ENCODE peak calls at places on chromosomes 12 and 14, in seven cellular contexts. One of them, this sample, is unnamed.

GRCh38 chr14:101004176-101004575 is 100.7 kb upstream of the RTL1 start:
- DNase-seq in HCT116: no peak
- DNase-seq in K562: no peak
- DNase-seq in A549: no peak
- DNase-seq in H1: no peak
- DNase-seq in HepG2: no peak
- DNase-seq in GM12878: no peak
- DNase-seq in this sample: no peak

GRCh38 chr12:7072024-7072423 is 11.5 kb downstream of the C1S start:
- DNase-seq in HCT116: no peak
- DNase-seq in K562: no peak
- DNase-seq in A549: no peak
- DNase-seq in H1: no peak
- DNase-seq in HepG2: peak; percentile 56
- DNase-seq in GM12878: no peak
- DNase-seq in this sample: no peak

GRCh38 chr12:39824505-39825198 is 205.0 kb upstream of the ABCD2 start:
- DNase-seq in HCT116: no peak
- DNase-seq in K562: no peak
- DNase-seq in A549: no peak
- DNase-seq in H1: no peak
- DNase-seq in HepG2: peak; percentile 6
- DNase-seq in GM12878: no peak
- DNase-seq in this sample: no peak

GRCh38 chr12:55717397-55718007 is 1.7 kb downstream of the BLOC1S1 start:
- DNase-seq in HCT116: no peak
- DNase-seq in K562: no peak
- DNase-seq in A549: no peak
- DNase-seq in H1: no peak
- DNase-seq in HepG2: no peak
- DNase-seq in GM12878: no peak
- DNase-seq in this sample: peak; percentile 51

GRCh38 chr14:85634205-85634604 is 104.3 kb downstream of the FLRT2 start:
- DNase-seq in HCT116: no peak
- DNase-seq in K562: no peak
- DNase-seq in A549: no peak
- DNase-seq in H1: no peak
- DNase-seq in HepG2: no peak
- DNase-seq in GM12878: no peak
- DNase-seq in this sample: peak; percentile 9

GRCh38 chr12:5780536-5780935 is 164.5 kb downstream of the ANO2 start:
- DNase-seq in HCT116: no peak
- DNase-seq in K562: no peak
- DNase-seq in A549: no peak
- DNase-seq in H1: peak; percentile 10
- DNase-seq in HepG2: no peak
- DNase-seq in GM12878: no peak
- DNase-seq in this sample: no peak

GRCh38 chr12:89069431-89069830 is 282.9 kb downstream of the DUSP6 start:
- DNase-seq in HCT116: no peak
- DNase-seq in K562: no peak
- DNase-seq in A549: no peak
- DNase-seq in H1: no peak
- DNase-seq in HepG2: no peak
- DNase-seq in GM12878: no peak
- DNase-seq in this sample: no peak

GRCh38 chr12:11807453-11807852 is 158.0 kb downstream of the ETV6 start:
- DNase-seq in HCT116: no peak
- DNase-seq in K562: no peak
- DNase-seq in A549: no peak
- DNase-seq in H1: no peak
- DNase-seq in HepG2: no peak
- DNase-seq in GM12878: no peak
- DNase-seq in this sample: no peak

GRCh38 chr12:115437061-115437567 is 753.1 kb upstream of the TBX3 start:
- DNase-seq in HCT116: no peak
- DNase-seq in K562: no peak
- DNase-seq in A549: no peak
- DNase-seq in H1: no peak
- DNase-seq in HepG2: peak; percentile 80
- DNase-seq in GM12878: no peak
- DNase-seq in this sample: no peak

GRCh38 chr12:49956663-49957569 is 4.8 kb upstream of the AQP5 start:
- DNase-seq in HCT116: no peak
- DNase-seq in K562: no peak
- DNase-seq in A549: no peak
- DNase-seq in H1: no peak
- DNase-seq in HepG2: no peak
- DNase-seq in GM12878: no peak
- DNase-seq in this sample: no peak

GRCh38 chr14:93044116-93044515 is 71.6 kb downstream of the ITPK1 start:
- DNase-seq in HCT116: peak; percentile 15
- DNase-seq in K562: no peak
- DNase-seq in A549: peak; percentile 36
- DNase-seq in H1: no peak
- DNase-seq in HepG2: no peak
- DNase-seq in GM12878: no peak
- DNase-seq in this sample: no peak

GRCh38 chr12:131327521-131328488 is 374.1 kb downstream of the ADGRD1 start:
- DNase-seq in HCT116: no peak
- DNase-seq in K562: no peak
- DNase-seq in A549: peak; percentile 18
- DNase-seq in H1: peak; percentile 45
- DNase-seq in HepG2: no peak
- DNase-seq in GM12878: no peak
- DNase-seq in this sample: peak; percentile 96

GRCh38 chr14:34629657-34630529 is at the start of gene SNX6:
- DNase-seq in HCT116: peak; percentile 35
- DNase-seq in K562: peak; percentile 95
- DNase-seq in A549: peak; percentile 78
- DNase-seq in H1: peak; percentile 84
- DNase-seq in HepG2: peak; percentile 78
- DNase-seq in GM12878: no peak
- DNase-seq in this sample: peak; percentile 80

GRCh38 chr14:46322730-46323425 is 328.7 kb downstream of the RPL10L start:
- DNase-seq in HCT116: no peak
- DNase-seq in K562: no peak
- DNase-seq in A549: no peak
- DNase-seq in H1: no peak
- DNase-seq in HepG2: no peak
- DNase-seq in GM12878: no peak
- DNase-seq in this sample: no peak

GRCh38 chr12:84644936-84645335 is 267.7 kb downstream of the SLC6A15 start:
- DNase-seq in HCT116: no peak
- DNase-seq in K562: no peak
- DNase-seq in A549: no peak
- DNase-seq in H1: no peak
- DNase-seq in HepG2: no peak
- DNase-seq in GM12878: no peak
- DNase-seq in this sample: no peak

GRCh38 chr14:103385994-103386491 is 828 bp downstream of the MARK3 start:
- DNase-seq in HCT116: no peak
- DNase-seq in K562: no peak
- DNase-seq in A549: no peak
- DNase-seq in H1: no peak
- DNase-seq in HepG2: no peak
- DNase-seq in GM12878: no peak
- DNase-seq in this sample: peak; percentile 62

DNA sequence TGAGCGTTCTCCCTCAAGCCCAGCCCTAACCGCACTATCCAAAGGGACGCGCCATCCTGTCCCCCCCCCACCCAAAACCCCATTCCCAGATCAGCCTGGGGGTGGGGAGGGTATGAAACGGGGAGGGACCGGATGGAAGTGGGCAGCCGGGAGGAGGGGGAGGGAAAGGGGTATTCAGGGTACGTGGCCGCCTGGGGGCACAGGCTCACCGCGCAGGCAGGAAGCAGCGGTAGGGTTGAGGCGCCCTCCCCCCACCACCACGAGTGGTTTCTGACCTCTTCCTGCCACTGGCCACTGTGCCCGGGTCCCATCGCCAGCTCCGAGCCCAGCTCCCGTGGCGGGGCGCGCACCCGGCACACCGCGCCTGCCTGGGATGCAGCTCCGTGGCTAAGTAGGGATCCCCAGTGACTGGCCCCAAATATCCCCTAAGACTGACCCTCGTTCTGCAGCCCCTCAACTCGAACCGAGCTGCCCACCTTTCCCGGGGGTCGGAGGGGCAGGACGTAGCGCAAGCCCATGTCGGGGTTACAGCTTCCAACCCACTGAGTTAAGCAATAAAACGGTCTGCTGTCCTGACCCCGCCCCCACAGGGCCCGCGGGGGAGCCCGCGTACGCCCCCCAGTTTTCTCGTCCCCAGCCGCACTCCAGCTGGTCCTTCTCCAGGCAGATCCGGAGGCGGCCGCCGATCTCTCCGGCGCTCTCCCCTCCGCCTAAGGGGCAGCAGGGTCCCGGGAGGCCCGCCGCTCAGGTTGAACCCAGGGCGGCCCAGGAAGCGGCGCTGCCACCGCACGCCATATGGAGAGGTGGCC is 1.2 kb downstream of the ACTN1 start:
- DNase-seq in HCT116: no peak
- DNase-seq in K562: peak; percentile 57
- DNase-seq in A549: peak; percentile 78
- DNase-seq in H1: peak; percentile 76
- DNase-seq in HepG2: no peak
- DNase-seq in GM12878: no peak
- DNase-seq in this sample: peak; percentile 94
- TF ChIP-seq POLR2A in HCT116: no peak
- TF ChIP-seq POLR2A in K562: no peak
- TF ChIP-seq POLR2A in A549: peak; percentile 54
- TF ChIP-seq POLR2A in H1: no peak
- TF ChIP-seq POLR2A in HepG2: peak; percentile 89
- TF ChIP-seq POLR2A in GM12878: peak; percentile 23
- TF ChIP-seq POLR2A in this sample: peak; percentile 65

GRCh38 chr12:53048033-53048779 is 1.7 kb upstream of the TNS2 start:
- DNase-seq in HCT116: no peak
- DNase-seq in K562: no peak
- DNase-seq in A549: peak; percentile 84
- DNase-seq in H1: no peak
- DNase-seq in HepG2: peak; percentile 68
- DNase-seq in GM12878: no peak
- DNase-seq in this sample: no peak

GRCh38 chr12:53050426-53051057 is 677 bp downstream of the TNS2 start:
- DNase-seq in HCT116: no peak
- DNase-seq in K562: no peak
- DNase-seq in A549: no peak
- DNase-seq in H1: no peak
- DNase-seq in HepG2: no peak
- DNase-seq in GM12878: no peak
- DNase-seq in this sample: no peak

GRCh38 chr12:53049582-53050318 is at the start of gene TNS2:
- DNase-seq in HCT116: no peak
- DNase-seq in K562: peak; percentile 55
- DNase-seq in A549: peak; percentile 68
- DNase-seq in H1: peak; percentile 70
- DNase-seq in HepG2: peak; percentile 72
- DNase-seq in GM12878: no peak
- DNase-seq in this sample: no peak

GRCh38 chr12:53047221-53048032 is 2.4 kb upstream of the TNS2 start:
- DNase-seq in HCT116: no peak
- DNase-seq in K562: peak; percentile 94
- DNase-seq in A549: peak; percentile 83
- DNase-seq in H1: peak; percentile 83
- DNase-seq in HepG2: peak; percentile 44
- DNase-seq in GM12878: no peak
- DNase-seq in this sample: peak; percentile 66

DNA sequence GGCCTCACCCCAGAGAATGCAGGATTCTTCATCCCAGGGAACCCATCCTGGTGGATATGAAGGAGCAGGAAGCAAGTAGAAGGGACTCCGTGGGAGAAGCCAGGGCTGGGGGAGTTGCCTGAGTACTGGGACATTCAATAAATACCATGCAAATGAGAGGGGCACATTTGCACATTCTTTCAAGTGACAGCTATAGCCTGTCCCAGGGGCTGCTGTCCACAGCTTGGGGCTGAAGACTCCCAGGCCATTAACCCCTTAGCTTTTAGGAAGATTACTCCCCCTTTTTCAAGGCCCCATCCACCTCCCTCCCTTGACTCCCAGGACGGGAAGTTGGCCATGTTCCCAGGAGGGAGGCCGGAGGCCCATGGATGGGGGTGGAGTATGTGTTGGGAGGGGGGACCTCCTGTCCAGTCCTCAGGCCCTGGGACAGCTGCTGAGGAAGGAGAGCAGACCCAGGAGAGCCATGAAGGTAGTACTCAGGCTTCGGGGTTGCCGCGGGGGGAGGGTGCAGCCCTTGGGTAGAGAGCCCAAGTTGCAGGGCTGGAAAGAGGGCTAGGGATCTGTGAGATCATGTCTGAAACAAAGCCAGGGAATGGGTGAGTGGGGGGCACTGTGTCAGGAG is 974 bp upstream of the TNS2 start:
- DNase-seq in HCT116: no peak
- DNase-seq in K562: peak; percentile 38
- DNase-seq in A549: peak; percentile 49
- DNase-seq in H1: no peak
- DNase-seq in HepG2: peak; percentile 40
- DNase-seq in GM12878: no peak
- DNase-seq in this sample: no peak
- H3K4me3 ChIP-seq in HCT116: peak overlapping the region; percentile 59
- H3K4me3 ChIP-seq in K562: no peak overlapping the region
- H3K4me3 ChIP-seq in A549: peak overlapping the region; percentile 57
- H3K4me3 ChIP-seq in H1: peak overlapping the region; percentile 19
- H3K4me3 ChIP-seq in HepG2: peak overlapping the region; percentile 80
- H3K4me3 ChIP-seq in GM12878: no peak overlapping the region
- H3K4me3 ChIP-seq in this sample: no peak overlapping the region

GRCh38 chr12:132852496-132852895 is 23.8 kb upstream of the GOLGA3 start:
- DNase-seq in HCT116: no peak
- DNase-seq in K562: no peak
- DNase-seq in A549: no peak
- DNase-seq in H1: no peak
- DNase-seq in HepG2: no peak
- DNase-seq in GM12878: no peak
- DNase-seq in this sample: no peak
- TF ChIP-seq MAX in HCT116: no peak
- TF ChIP-seq MAX in K562: no peak
- TF ChIP-seq MAX in A549: no peak
- TF ChIP-seq MAX in H1: no peak
- TF ChIP-seq MAX in HepG2: no peak
- TF ChIP-seq MAX in GM12878: no peak
- TF ChIP-seq MAX in this sample: no peak

DNA sequence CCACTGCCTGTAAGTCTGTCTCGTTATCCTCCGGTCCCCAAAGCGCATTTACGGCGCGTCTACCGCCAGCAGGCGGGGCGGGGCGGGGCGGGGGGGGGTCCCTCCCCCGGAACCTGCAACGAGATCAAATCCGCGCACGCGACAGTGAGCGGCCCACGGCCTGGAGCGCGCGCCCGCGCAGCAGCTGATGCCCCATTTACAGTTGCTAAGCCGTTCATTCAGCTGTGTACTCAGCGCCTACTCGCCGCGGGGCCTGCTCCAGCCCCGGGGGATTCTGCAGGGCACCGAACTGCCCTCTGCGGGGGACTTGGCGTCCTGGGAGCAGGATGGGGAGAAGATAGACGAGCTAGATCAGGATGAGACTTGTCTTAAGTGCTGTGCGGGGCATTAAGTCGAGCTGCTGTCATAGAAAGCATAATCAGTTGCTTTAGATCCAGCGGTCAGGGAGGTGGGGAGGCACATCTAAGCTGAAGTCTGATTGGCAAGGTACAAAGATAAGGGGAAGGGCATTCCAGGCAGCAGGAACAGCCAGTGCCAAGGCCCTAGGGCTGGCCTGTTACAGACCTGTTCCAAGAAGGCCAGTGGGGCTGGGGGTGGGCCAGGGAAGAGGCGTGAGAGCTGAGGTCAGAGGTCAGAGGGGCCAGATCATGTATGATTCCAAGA is 1.4 kb upstream of the CCDC85C start:
- DNase-seq in HCT116: peak; percentile 29
- DNase-seq in K562: peak; percentile 76
- DNase-seq in A549: peak; percentile 51
- DNase-seq in H1: peak; percentile 71
- DNase-seq in HepG2: peak; percentile 28
- DNase-seq in GM12878: no peak
- DNase-seq in this sample: peak; percentile 65
- TF ChIP-seq POLR2A in HCT116: no peak
- TF ChIP-seq POLR2A in K562: no peak
- TF ChIP-seq POLR2A in A549: no peak
- TF ChIP-seq POLR2A in H1: no peak
- TF ChIP-seq POLR2A in HepG2: no peak
- TF ChIP-seq POLR2A in GM12878: no peak
- TF ChIP-seq POLR2A in this sample: no peak

This sample was measured in NB4.